ENCODE peak calls at places on chromosomes 16 and 17, in five cellular contexts. Q is breast epithelium, P is HepG2, S is esophagus muscularis mucosa, O is transverse colon. R is an unnamed sample. For H3K9me3, the result is how much of the 10 kb centered on the place peaks cover.

GRCh38 chr17:4785311-4786110 is 653 bp downstream of the VMO1 start:
- DNase-seq in P (no peak), O (no peak), Q (no peak), S (no peak), R (no peak)

GRCh38 chr16:11783319-11784047 is 13.6 kb downstream of the ZC3H7A start:
- DNase-seq in O (no peak), S (no peak), Q (no peak), P (no peak), R (no peak)

GRCh38 chr17:67503184-67503583 is 126.1 kb downstream of the PITPNC1 start:
- DNase-seq in Q (no peak), S (no peak), O (no peak), P (no peak), R (no peak)

GRCh38 chr17:73121513-73121912 is 29.0 kb upstream of the SLC39A11 start:
- DNase-seq in P (no peak), Q (no peak), S (no peak), O (no peak), R (no peak)

GRCh38 chr17:6755281-6755680 is 565 bp upstream of the XAF1 start:
- DNase-seq in Q (no peak), P (no peak), O (peak), S (no peak), R (peak)

GRCh38 chr17:2212328-2212981 is 91.1 kb downstream of the SMG6 start:
- DNase-seq in Q (no peak), P (no peak), S (no peak), O (no peak), R (peak)

GRCh38 chr17:17179371-17179827 is 26.7 kb downstream of the PLD6 start:
- DNase-seq in S (no peak), O (no peak), P (no peak), Q (no peak), R (no peak)

GRCh38 chr16:68382296-68382718 is 66.0 kb downstream of the SMPD3 start:
- DNase-seq in S (no peak), P (no peak), Q (no peak), O (peak), R (no peak)

GRCh38 chr17:4914009-4914408 is 11.1 kb upstream of the CHRNE start:
- DNase-seq in P (peak), O (no peak), Q (no peak), S (no peak), R (no peak)

GRCh38 chr17:83189013-83189672 is 109.7 kb downstream of the METRNL start:
- DNase-seq in S (no peak), O (no peak), Q (no peak), P (no peak), R (no peak)

GRCh38 chr17:45743626-45744326 is 40.3 kb upstream of the CRHR1 start:
- DNase-seq in S (no peak), Q (peak), P (no peak), O (no peak), R (no peak)

GRCh38 chr17:40181205-40181604 is 3.9 kb downstream of the RAPGEFL1 start:
- DNase-seq in O (no peak), P (no peak), Q (no peak), S (no peak), R (no peak)

GRCh38 chr17:83076930-83077329 is 2.5 kb upstream of the METRNL start:
- DNase-seq in S (no peak), O (no peak), Q (no peak), P (no peak), R (no peak)

GRCh38 chr17:70050192-70050591 is 24.8 kb upstream of the KCNJ16 start:
- DNase-seq in S (no peak), Q (no peak), O (no peak), P (no peak), R (no peak)

GRCh38 chr16:67967183-67967955 is 1.1 kb downstream of the SLC12A4 start:
- DNase-seq in P (no peak), S (no peak), Q (no peak), O (no peak), R (no peak)

GRCh38 chr17:27085517-27085916 is 208.4 kb upstream of the WSB1 start:
- DNase-seq in P (no peak), O (no peak), Q (no peak), S (no peak), R (no peak)

GRCh38 chr17:27083408-27084185 is 210.3 kb upstream of the WSB1 start:
- DNase-seq in P (no peak), O (no peak), Q (no peak), S (no peak), R (no peak)

GRCh38 chr17:27081002-27081638 is 212.8 kb upstream of the WSB1 start:
- DNase-seq in O (no peak), S (no peak), Q (no peak), P (no peak), R (no peak)

GRCh38 chr17:27082023-27082774 is 211.7 kb upstream of the WSB1 start:
- DNase-seq in O (no peak), Q (no peak), P (no peak), S (no peak), R (no peak)

GRCh38 chr17:27082775-27083154 is 211.1 kb upstream of the WSB1 start:
- DNase-seq in Q (no peak), P (no peak), S (no peak), O (no peak), R (no peak)
- H3K9me3 ChIP-seq in Q (under half), P (under half), S (under half), O (under half), R (under half)

DNA sequence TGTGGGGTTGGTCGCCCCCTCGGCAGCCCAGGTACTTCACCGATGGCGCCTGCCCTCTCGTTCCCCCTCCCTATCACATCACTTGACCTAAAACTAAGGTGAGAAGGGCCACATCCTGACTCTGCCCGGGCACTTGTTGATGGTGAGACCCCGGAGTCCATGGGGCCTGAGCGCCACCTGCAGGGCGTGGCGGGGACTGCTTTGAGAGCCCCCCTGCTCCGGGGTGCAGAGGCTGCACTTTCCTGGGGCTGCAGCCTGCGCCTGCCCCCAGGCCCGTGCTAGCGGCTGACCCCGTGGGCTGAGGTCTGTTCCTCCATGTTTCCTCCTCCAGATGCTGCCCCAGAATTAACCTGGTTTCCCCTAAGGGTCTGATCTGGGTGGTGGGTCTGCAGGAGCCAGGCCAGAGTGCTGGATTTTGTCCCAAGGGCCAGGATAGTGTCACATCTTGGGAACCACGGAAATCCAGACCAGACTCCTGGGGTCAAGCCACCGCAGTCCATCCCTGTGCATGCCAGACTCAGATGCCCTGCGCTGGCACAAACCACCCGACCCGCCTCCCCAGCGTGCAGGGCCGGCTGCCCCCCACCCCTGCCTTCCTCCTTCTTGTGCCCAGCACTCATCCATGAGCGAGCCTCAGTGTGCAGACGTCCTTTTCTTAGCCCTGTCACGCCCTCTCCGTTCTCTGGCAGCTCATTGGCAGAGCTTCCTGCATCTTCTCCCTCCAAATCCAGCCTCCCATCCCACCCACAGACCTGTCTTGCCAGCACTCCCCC is 2.7 kb downstream of the NDUFAF8 start:
- DNase-seq in P (peak), S (no peak), O (peak), Q (no peak), R (peak)
- TF ChIP-seq POLR2A in P (no peak), S (no peak), O (no peak), Q (no peak), R (no peak)

GRCh38 chr17:62807812-62808575 is at the start of gene MARCHF10:
- DNase-seq in O (peak), S (no peak), Q (no peak), P (no peak), R (no peak)
- H3K9me3 ChIP-seq in O (under half), S (under half), Q (under half), P (under half), R (under half)

DNA sequence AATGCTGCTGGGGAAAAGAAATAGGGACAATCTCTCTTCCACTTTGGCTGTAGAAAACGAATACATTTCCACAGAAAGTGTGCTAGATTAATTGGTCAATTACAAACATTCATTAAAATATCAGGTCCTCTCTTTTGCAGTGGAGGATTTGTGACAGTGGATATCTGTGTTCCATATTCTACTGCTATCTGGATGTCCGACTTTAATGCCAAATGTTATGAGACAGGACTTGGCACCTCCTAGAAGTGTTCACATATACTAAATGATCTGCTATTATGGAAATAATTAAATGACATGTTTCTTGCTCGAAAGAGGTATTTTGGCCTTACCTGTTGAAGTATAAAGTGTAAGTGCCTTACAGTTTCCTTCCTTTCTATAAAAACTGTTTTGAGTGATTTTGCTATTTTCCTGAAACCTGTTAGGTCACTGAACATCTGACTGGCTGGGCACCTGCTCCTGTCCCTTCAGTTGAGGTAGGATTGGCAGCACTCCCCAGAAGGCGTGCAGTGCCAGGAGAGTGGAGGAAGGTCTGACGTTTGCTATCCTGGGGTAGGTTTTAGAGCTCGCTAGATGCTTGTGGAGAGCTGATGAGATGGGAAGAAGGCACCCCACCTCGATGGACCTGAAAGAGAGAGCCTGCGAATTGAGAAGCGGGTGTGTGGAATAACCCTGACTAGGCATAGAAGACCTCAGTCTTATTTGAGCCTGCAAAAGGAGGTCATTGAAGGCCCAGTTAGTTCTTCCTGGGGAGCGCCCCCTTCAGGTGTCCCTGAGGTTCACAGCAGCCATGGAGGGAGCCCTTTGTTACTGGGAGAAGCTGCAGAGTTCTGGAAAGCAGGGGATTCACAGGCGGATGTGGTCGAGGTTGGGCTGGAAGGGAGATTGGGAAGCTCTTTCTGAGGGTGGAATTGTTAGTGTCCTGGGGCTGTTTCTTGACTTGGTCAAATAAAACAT is 159.4 kb upstream of the ZNF267 start:
- DNase-seq in O (no peak), S (no peak), Q (no peak), P (no peak), R (no peak)
- TF ChIP-seq POLR2A in O (no peak), S (no peak), Q (no peak), P (no peak), R (no peak)